ENCODE peak calls at places on chromosomes 13 and 19, in seven cellular contexts. C is A549, G is Peyer's patch, I is gastrocnemius medialis, F is HepG2, Y is H1, O is uterus. Z is an unnamed sample.
A peak's percentile ranks its signal among the peaks of the same experiment; 100 is the strongest.

GRCh38 chr13:97397267-97397666 is 36.7 kb upstream of the RAP2A start:
- DNase-seq in C (no peak), G (no peak), I (no peak), F (no peak), Y (no peak), O (no peak), Z (no peak)

GRCh38 chr19:40356681-40357595 is 8.4 kb downstream of the PLD3 start:
- DNase-seq in C (no peak), G (no peak), I (no peak), F (no peak), Y (no peak), O (no peak), Z (no peak)

GRCh38 chr19:5054551-5055456 is 85.9 kb downstream of the KDM4B start:
- DNase-seq in C (no peak), G (no peak), I (no peak), F (no peak), Y (no peak), O (no peak), Z (no peak)

GRCh38 chr19:14563989-14564650 is 7.7 kb downstream of the NDUFB7 start:
- DNase-seq in C (peak; percentile 11), G (no peak), I (peak; percentile 91), F (no peak), Y (peak; percentile 83), O (no peak), Z (no peak)

GRCh38 chr19:1067341-1068103 is 555 bp downstream of the ARHGAP45 start:
- DNase-seq in C (no peak), G (no peak), I (no peak), F (no peak), Y (no peak), O (no peak), Z (no peak)

GRCh38 chr13:45282994-45283393 is 58.0 kb downstream of the TPT1 start:
- DNase-seq in C (no peak), G (no peak), I (no peak), F (no peak), Y (no peak), O (no peak), Z (no peak)

GRCh38 chr13:105972306-105972721 is 563.1 kb downstream of the EFNB2 start:
- DNase-seq in C (no peak), G (no peak), I (no peak), F (no peak), Y (no peak), O (no peak), Z (no peak)

GRCh38 chr19:17933414-17934129 is 757 bp downstream of the CCDC124 start:
- DNase-seq in C (no peak), G (no peak), I (no peak), F (peak; percentile 33), Y (no peak), O (no peak), Z (no peak)

DNA sequence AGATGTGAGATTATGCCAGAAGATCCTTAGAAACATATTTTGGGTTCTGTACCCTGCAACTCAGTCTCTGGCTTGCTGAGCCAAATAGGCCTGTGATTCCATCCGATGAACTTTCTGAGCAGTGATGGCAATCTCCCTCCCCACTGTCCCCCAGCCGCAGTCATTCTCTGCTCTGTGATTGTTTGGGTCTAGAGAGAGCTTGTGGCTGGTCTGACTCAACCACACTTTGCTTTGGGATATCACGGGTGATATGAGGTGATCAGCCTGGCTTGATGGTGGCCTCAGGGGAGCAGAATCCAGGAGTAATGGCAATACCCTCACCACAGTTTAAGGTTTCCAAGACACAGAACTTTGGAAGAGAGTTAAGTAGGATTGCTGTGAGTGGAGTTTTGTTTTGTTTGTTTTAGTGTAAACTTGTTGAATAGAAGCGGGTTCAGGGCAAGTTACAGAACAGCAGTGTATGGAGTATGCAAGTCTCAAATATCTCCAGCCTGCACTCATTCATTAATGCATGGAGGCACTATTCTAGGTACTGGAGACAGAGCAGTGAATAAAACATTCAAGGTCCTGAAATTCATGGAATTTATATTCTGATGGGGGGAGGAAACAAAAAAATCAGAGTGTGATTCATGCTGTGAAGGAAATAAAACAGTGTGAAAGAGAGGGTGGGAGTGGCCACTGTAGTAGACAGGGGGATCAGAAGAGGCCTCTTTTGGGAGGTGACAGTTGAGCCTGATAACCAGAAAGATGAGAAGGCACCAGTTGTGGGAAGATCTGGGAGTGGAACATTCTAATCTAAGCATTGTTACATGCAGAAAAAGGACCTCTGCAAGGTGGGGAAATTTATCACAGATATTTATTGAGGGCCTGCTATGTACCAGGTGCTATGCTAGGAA is 5.4 kb downstream of the SAMD4B start:
- DNase-seq in C (no peak), G (no peak), I (no peak), F (no peak), Y (no peak), O (no peak), Z (no peak)
- H3K27ac ChIP-seq in C (no peak overlapping the region), G (no peak overlapping the region), I (no peak overlapping the region), F (no peak overlapping the region), Y (no peak overlapping the region), O (no peak overlapping the region), Z (no peak overlapping the region)

DNA sequence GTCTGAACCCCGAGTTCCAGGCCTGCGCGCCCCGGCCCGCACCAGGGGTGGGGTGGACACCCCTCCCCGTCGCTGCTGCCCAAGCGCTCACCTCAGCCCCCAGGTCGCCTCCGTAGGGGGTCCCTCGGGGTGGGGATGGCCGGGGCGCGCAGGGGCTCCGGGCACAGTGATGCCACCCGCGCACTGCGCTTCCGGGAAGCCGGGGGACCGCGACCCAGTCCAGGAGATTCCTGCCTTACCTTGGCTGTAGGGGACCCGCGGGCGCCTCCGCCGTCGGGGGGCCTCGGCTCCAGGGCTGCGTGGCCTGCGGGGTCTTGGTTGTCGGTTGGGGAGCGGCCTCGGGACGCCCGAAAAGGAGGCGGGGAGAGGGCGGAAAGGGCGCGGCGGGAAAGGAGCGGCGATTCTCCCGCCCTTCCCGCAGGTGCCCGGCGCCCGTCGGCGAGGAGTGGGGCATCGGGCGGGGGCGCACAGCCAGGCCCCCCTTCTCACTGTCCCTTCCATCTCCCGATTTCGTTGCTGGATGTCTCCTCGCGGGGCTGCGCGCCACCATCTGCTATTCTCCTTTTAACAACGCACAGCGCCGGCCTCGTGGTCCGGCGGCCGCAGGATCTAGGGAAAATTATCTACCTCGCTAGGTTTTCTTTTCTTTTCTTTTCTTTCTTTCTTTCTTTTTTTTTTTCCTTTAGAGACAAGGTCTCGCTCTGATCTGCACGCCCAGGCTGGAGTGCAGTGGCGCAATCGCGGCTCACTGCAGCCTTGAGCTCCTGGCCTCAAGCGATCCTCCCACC is at the start of gene KEAP1:
- DNase-seq in C (peak; percentile 29), G (peak; percentile 36), I (no peak), F (peak; percentile 18), Y (no peak), O (peak; percentile 39), Z (peak; percentile 37)
- TF ChIP-seq POLR2A in C (no peak), G (no peak), I (no peak), F (no peak), Y (no peak), O (no peak), Z (no peak)

GRCh38 chr19:55479451-55480230 is 3.2 kb downstream of the ZNF628 start:
- DNase-seq in C (no peak), G (no peak), I (no peak), F (no peak), Y (no peak), O (no peak), Z (no peak)
- H3K4me1 ChIP-seq in C (peaks cover 32% of the 10 kb centered on the region), G (peaks cover 16% of the 10 kb centered on the region), I (peaks cover 22% of the 10 kb centered on the region), F (peaks cover 29% of the 10 kb centered on the region), Y (peaks cover 3% of the 10 kb centered on the region), O (peaks cover 11% of the 10 kb centered on the region), Z (peaks cover 10% of the 10 kb centered on the region)

GRCh38 chr13:38661276-38661675 is 25.6 kb upstream of the FREM2 start:
- DNase-seq in C (no peak), G (no peak), I (no peak), F (no peak), Y (no peak), O (no peak), Z (no peak)

GRCh38 chr13:38656699-38657098 is 30.2 kb upstream of the FREM2 start:
- DNase-seq in C (no peak), G (no peak), I (no peak), F (no peak), Y (no peak), O (no peak), Z (no peak)

GRCh38 chr13:38662362-38662761 is 24.5 kb upstream of the FREM2 start:
- DNase-seq in C (no peak), G (no peak), I (no peak), F (no peak), Y (no peak), O (no peak), Z (no peak)

GRCh38 chr13:38657191-38657590 is 29.7 kb upstream of the FREM2 start:
- DNase-seq in C (no peak), G (no peak), I (no peak), F (no peak), Y (no peak), O (no peak), Z (no peak)
- H3K27ac ChIP-seq in C (no peak overlapping the region), G (no peak overlapping the region), I (no peak overlapping the region), F (no peak overlapping the region), Y (no peak overlapping the region), O (no peak overlapping the region), Z (no peak overlapping the region)

DNA sequence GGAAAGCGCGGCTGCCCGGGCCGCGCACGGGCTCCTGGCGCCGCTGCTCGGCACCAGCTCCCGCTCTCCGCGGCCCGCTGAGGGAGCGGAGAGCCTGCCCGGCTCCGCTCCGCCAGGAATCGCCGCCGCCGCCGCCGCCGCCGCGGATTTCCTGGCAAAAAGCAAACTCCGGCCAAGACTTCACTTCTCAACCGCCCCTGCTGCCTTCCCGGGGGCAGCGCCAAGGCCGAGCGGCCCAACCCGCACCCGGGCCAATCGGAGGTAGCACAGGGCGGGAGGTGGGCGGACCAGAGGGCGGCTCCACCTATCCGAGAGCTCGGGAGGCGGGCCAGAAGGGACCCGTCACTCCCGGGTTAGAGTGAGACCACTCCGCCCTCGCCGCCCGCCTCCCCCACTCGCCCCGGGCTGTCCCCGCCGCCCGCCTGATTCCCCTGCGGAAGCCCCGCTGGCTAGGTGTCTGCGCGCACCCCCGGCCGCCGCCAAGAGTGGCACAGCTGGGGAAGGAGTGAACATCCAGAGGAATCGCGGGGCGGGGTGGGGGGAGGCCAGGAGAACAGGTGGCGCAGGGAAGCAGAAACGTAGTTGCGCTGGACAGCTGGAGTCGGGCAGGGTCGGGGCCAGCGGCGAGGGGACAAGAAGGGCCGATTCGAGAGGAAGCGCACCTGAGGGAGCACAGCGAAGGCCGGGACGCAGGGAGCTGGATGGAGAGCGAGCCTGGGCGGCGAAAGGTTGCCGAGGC is at the start of gene LNX2:
- DNase-seq in C (peak; percentile 80), G (peak; percentile 98), I (peak; percentile 99), F (peak; percentile 91), Y (peak; percentile 88), O (peak; percentile 98), Z (peak; percentile 99)
- TF ChIP-seq POLR2A in C (no peak), G (peak; percentile 90), I (peak; percentile 94), F (peak; percentile 64), Y (no peak), O (peak; percentile 85), Z (peak; percentile 32)

Z was measured in ovary.